ENCODE peak calls at places on chromosome 16, in ten cellular contexts. One of them, this sample, is unnamed. For H3K4me1, the result is how much of the 10 kb centered on the place peaks cover.

GRCh38 chr16:20918486-20919239 is 18.1 kb downstream of the LYRM1 start:
- DNase-seq in ascending aorta: no peak
- DNase-seq in transverse colon: no peak
- DNase-seq in effector memory CD4-positive, alpha-beta T cell: no peak
- DNase-seq in GM23248: peak
- DNase-seq in SK-N-SH: no peak
- DNase-seq in neural progenitor cell: no peak
- DNase-seq in hepatocyte: peak
- DNase-seq in sigmoid colon: peak
- DNase-seq in cardiac muscle cell: peak
- DNase-seq in this sample: peak

GRCh38 chr16:22232277-22233049 is 26.4 kb downstream of the EEF2K start:
- DNase-seq in ascending aorta: no peak
- DNase-seq in transverse colon: peak
- DNase-seq in effector memory CD4-positive, alpha-beta T cell: no peak
- DNase-seq in GM23248: peak
- DNase-seq in SK-N-SH: no peak
- DNase-seq in neural progenitor cell: no peak
- DNase-seq in hepatocyte: peak
- DNase-seq in sigmoid colon: no peak
- DNase-seq in cardiac muscle cell: no peak
- DNase-seq in this sample: peak

GRCh38 chr16:71351558-71351901 is 7.0 kb upstream of the CALB2 start:
- DNase-seq in ascending aorta: no peak
- DNase-seq in transverse colon: no peak
- DNase-seq in effector memory CD4-positive, alpha-beta T cell: no peak
- DNase-seq in GM23248: no peak
- DNase-seq in SK-N-SH: no peak
- DNase-seq in neural progenitor cell: no peak
- DNase-seq in hepatocyte: no peak
- DNase-seq in sigmoid colon: no peak
- DNase-seq in cardiac muscle cell: no peak
- DNase-seq in this sample: no peak

GRCh38 chr16:22189473-22190168 is 16.5 kb upstream of the EEF2K start:
- DNase-seq in ascending aorta: peak
- DNase-seq in transverse colon: peak
- DNase-seq in effector memory CD4-positive, alpha-beta T cell: peak
- DNase-seq in GM23248: peak
- DNase-seq in SK-N-SH: peak
- DNase-seq in neural progenitor cell: no peak
- DNase-seq in hepatocyte: peak
- DNase-seq in sigmoid colon: peak
- DNase-seq in cardiac muscle cell: peak
- DNase-seq in this sample: no peak

GRCh38 chr16:24748242-24748641 is 18.8 kb downstream of the TNRC6A start:
- DNase-seq in ascending aorta: peak
- DNase-seq in transverse colon: no peak
- DNase-seq in effector memory CD4-positive, alpha-beta T cell: no peak
- DNase-seq in GM23248: peak
- DNase-seq in SK-N-SH: no peak
- DNase-seq in neural progenitor cell: no peak
- DNase-seq in hepatocyte: peak
- DNase-seq in sigmoid colon: peak
- DNase-seq in cardiac muscle cell: peak
- DNase-seq in this sample: peak

GRCh38 chr16:84144301-84144858 is 597 bp downstream of the HSDL1 start:
- DNase-seq in ascending aorta: no peak
- DNase-seq in transverse colon: peak
- DNase-seq in effector memory CD4-positive, alpha-beta T cell: peak
- DNase-seq in GM23248: peak
- DNase-seq in SK-N-SH: peak
- DNase-seq in neural progenitor cell: peak
- DNase-seq in hepatocyte: peak
- DNase-seq in sigmoid colon: no peak
- DNase-seq in cardiac muscle cell: peak
- DNase-seq in this sample: peak

GRCh38 chr16:2586241-2586640 is 48.4 kb downstream of the PDPK1 start:
- DNase-seq in ascending aorta: no peak
- DNase-seq in transverse colon: no peak
- DNase-seq in effector memory CD4-positive, alpha-beta T cell: no peak
- DNase-seq in GM23248: no peak
- DNase-seq in SK-N-SH: peak
- DNase-seq in neural progenitor cell: peak
- DNase-seq in hepatocyte: no peak
- DNase-seq in sigmoid colon: no peak
- DNase-seq in cardiac muscle cell: no peak
- DNase-seq in this sample: no peak

GRCh38 chr16:74909665-74910064 is 75.3 kb downstream of the WDR59 start:
- DNase-seq in ascending aorta: no peak
- DNase-seq in transverse colon: no peak
- DNase-seq in effector memory CD4-positive, alpha-beta T cell: no peak
- DNase-seq in GM23248: no peak
- DNase-seq in SK-N-SH: no peak
- DNase-seq in neural progenitor cell: no peak
- DNase-seq in hepatocyte: no peak
- DNase-seq in sigmoid colon: no peak
- DNase-seq in cardiac muscle cell: no peak
- DNase-seq in this sample: no peak

GRCh38 chr16:79895917-79896203 is 295.3 kb upstream of the MAF start:
- DNase-seq in ascending aorta: no peak
- DNase-seq in transverse colon: no peak
- DNase-seq in effector memory CD4-positive, alpha-beta T cell: no peak
- DNase-seq in GM23248: no peak
- DNase-seq in SK-N-SH: no peak
- DNase-seq in neural progenitor cell: no peak
- DNase-seq in hepatocyte: no peak
- DNase-seq in sigmoid colon: no peak
- DNase-seq in cardiac muscle cell: no peak
- DNase-seq in this sample: no peak

GRCh38 chr16:901715-902601 is 68.8 kb downstream of the LMF1 start:
- DNase-seq in ascending aorta: no peak
- DNase-seq in transverse colon: no peak
- DNase-seq in effector memory CD4-positive, alpha-beta T cell: no peak
- DNase-seq in GM23248: no peak
- DNase-seq in SK-N-SH: peak
- DNase-seq in neural progenitor cell: no peak
- DNase-seq in hepatocyte: no peak
- DNase-seq in sigmoid colon: no peak
- DNase-seq in cardiac muscle cell: no peak
- DNase-seq in this sample: no peak

GRCh38 chr16:82638095-82638798 is 11.5 kb downstream of the CDH13 start:
- DNase-seq in ascending aorta: no peak
- DNase-seq in transverse colon: no peak
- DNase-seq in effector memory CD4-positive, alpha-beta T cell: no peak
- DNase-seq in GM23248: peak
- DNase-seq in SK-N-SH: no peak
- DNase-seq in neural progenitor cell: no peak
- DNase-seq in hepatocyte: no peak
- DNase-seq in sigmoid colon: peak
- DNase-seq in cardiac muscle cell: peak
- DNase-seq in this sample: no peak

DNA sequence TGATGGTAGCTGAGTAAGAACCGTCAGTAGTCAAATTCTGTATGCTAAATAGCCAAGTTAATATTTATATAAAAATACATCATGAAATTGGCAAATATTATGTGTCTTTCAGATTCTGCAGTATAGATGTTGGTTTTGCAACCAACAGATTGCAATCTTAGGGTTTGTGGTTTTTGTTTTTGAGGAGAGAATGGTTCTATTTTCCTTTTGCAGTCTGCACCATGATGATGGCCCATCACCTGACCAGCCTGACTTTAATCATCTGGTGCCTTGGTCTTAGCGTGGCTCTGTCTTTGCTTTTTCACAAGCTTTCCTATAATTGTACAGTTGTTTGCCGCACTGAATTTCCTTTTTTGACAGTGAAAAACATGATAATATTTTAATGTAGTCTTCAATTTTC is 50.7 kb downstream of the NUP93 start:
- DNase-seq in ascending aorta: no peak
- DNase-seq in transverse colon: no peak
- DNase-seq in effector memory CD4-positive, alpha-beta T cell: no peak
- DNase-seq in GM23248: no peak
- DNase-seq in SK-N-SH: no peak
- DNase-seq in neural progenitor cell: no peak
- DNase-seq in hepatocyte: no peak
- DNase-seq in sigmoid colon: no peak
- DNase-seq in cardiac muscle cell: no peak
- DNase-seq in this sample: no peak
- H3K4me1 ChIP-seq in ascending aorta: under half
- H3K4me1 ChIP-seq in transverse colon: under half
- H3K4me1 ChIP-seq in effector memory CD4-positive, alpha-beta T cell: under half
- H3K4me1 ChIP-seq in GM23248: under half
- H3K4me1 ChIP-seq in SK-N-SH: under half
- H3K4me1 ChIP-seq in neural progenitor cell: half or more
- H3K4me1 ChIP-seq in hepatocyte: under half
- H3K4me1 ChIP-seq in sigmoid colon: under half
- H3K4me1 ChIP-seq in cardiac muscle cell: under half
- H3K4me1 ChIP-seq in this sample: under half

GRCh38 chr16:68091604-68092261 is 6.6 kb downstream of the NFATC3 start:
- DNase-seq in ascending aorta: no peak
- DNase-seq in transverse colon: no peak
- DNase-seq in effector memory CD4-positive, alpha-beta T cell: no peak
- DNase-seq in GM23248: peak
- DNase-seq in SK-N-SH: no peak
- DNase-seq in neural progenitor cell: no peak
- DNase-seq in hepatocyte: no peak
- DNase-seq in sigmoid colon: no peak
- DNase-seq in cardiac muscle cell: peak
- DNase-seq in this sample: no peak

GRCh38 chr16:68094614-68094934 is 9.4 kb downstream of the NFATC3 start:
- DNase-seq in ascending aorta: no peak
- DNase-seq in transverse colon: no peak
- DNase-seq in effector memory CD4-positive, alpha-beta T cell: no peak
- DNase-seq in GM23248: no peak
- DNase-seq in SK-N-SH: no peak
- DNase-seq in neural progenitor cell: no peak
- DNase-seq in hepatocyte: no peak
- DNase-seq in sigmoid colon: no peak
- DNase-seq in cardiac muscle cell: no peak
- DNase-seq in this sample: no peak

GRCh38 chr16:68096491-68096890 is 11.3 kb downstream of the NFATC3 start:
- DNase-seq in ascending aorta: no peak
- DNase-seq in transverse colon: no peak
- DNase-seq in effector memory CD4-positive, alpha-beta T cell: no peak
- DNase-seq in GM23248: no peak
- DNase-seq in SK-N-SH: no peak
- DNase-seq in neural progenitor cell: no peak
- DNase-seq in hepatocyte: no peak
- DNase-seq in sigmoid colon: no peak
- DNase-seq in cardiac muscle cell: no peak
- DNase-seq in this sample: no peak

GRCh38 chr16:68097088-68097487 is 11.9 kb downstream of the NFATC3 start:
- DNase-seq in ascending aorta: no peak
- DNase-seq in transverse colon: no peak
- DNase-seq in effector memory CD4-positive, alpha-beta T cell: no peak
- DNase-seq in GM23248: no peak
- DNase-seq in SK-N-SH: no peak
- DNase-seq in neural progenitor cell: no peak
- DNase-seq in hepatocyte: no peak
- DNase-seq in sigmoid colon: no peak
- DNase-seq in cardiac muscle cell: no peak
- DNase-seq in this sample: no peak

GRCh38 chr16:68093816-68094613 is 8.8 kb downstream of the NFATC3 start:
- DNase-seq in ascending aorta: no peak
- DNase-seq in transverse colon: no peak
- DNase-seq in effector memory CD4-positive, alpha-beta T cell: no peak
- DNase-seq in GM23248: peak
- DNase-seq in SK-N-SH: no peak
- DNase-seq in neural progenitor cell: peak
- DNase-seq in hepatocyte: no peak
- DNase-seq in sigmoid colon: no peak
- DNase-seq in cardiac muscle cell: peak
- DNase-seq in this sample: no peak
- H3K4me1 ChIP-seq in ascending aorta: under half
- H3K4me1 ChIP-seq in transverse colon: under half
- H3K4me1 ChIP-seq in effector memory CD4-positive, alpha-beta T cell: under half
- H3K4me1 ChIP-seq in GM23248: under half
- H3K4me1 ChIP-seq in SK-N-SH: under half
- H3K4me1 ChIP-seq in neural progenitor cell: under half
- H3K4me1 ChIP-seq in hepatocyte: under half
- H3K4me1 ChIP-seq in sigmoid colon: under half
- H3K4me1 ChIP-seq in cardiac muscle cell: under half
- H3K4me1 ChIP-seq in this sample: under half

GRCh38 chr16:85514601-85515318 is 98.4 kb upstream of the GSE1 start:
- DNase-seq in ascending aorta: peak
- DNase-seq in transverse colon: peak
- DNase-seq in effector memory CD4-positive, alpha-beta T cell: no peak
- DNase-seq in GM23248: peak
- DNase-seq in SK-N-SH: peak
- DNase-seq in neural progenitor cell: peak
- DNase-seq in hepatocyte: peak
- DNase-seq in sigmoid colon: peak
- DNase-seq in cardiac muscle cell: peak
- DNase-seq in this sample: peak

GRCh38 chr16:85514295-85514600 is 98.9 kb upstream of the GSE1 start:
- DNase-seq in ascending aorta: no peak
- DNase-seq in transverse colon: peak
- DNase-seq in effector memory CD4-positive, alpha-beta T cell: no peak
- DNase-seq in GM23248: no peak
- DNase-seq in SK-N-SH: no peak
- DNase-seq in neural progenitor cell: no peak
- DNase-seq in hepatocyte: no peak
- DNase-seq in sigmoid colon: peak
- DNase-seq in cardiac muscle cell: no peak
- DNase-seq in this sample: no peak

GRCh38 chr16:85515830-85516397 is 97.2 kb upstream of the GSE1 start:
- DNase-seq in ascending aorta: no peak
- DNase-seq in transverse colon: no peak
- DNase-seq in effector memory CD4-positive, alpha-beta T cell: no peak
- DNase-seq in GM23248: peak
- DNase-seq in SK-N-SH: peak
- DNase-seq in neural progenitor cell: no peak
- DNase-seq in hepatocyte: peak
- DNase-seq in sigmoid colon: peak
- DNase-seq in cardiac muscle cell: no peak
- DNase-seq in this sample: peak

GRCh38 chr16:85513649-85514048 is 99.5 kb upstream of the GSE1 start:
- DNase-seq in ascending aorta: no peak
- DNase-seq in transverse colon: no peak
- DNase-seq in effector memory CD4-positive, alpha-beta T cell: no peak
- DNase-seq in GM23248: no peak
- DNase-seq in SK-N-SH: no peak
- DNase-seq in neural progenitor cell: peak
- DNase-seq in hepatocyte: no peak
- DNase-seq in sigmoid colon: no peak
- DNase-seq in cardiac muscle cell: no peak
- DNase-seq in this sample: no peak

GRCh38 chr16:85515319-85515745 is 97.8 kb upstream of the GSE1 start:
- DNase-seq in ascending aorta: no peak
- DNase-seq in transverse colon: no peak
- DNase-seq in effector memory CD4-positive, alpha-beta T cell: no peak
- DNase-seq in GM23248: no peak
- DNase-seq in SK-N-SH: peak
- DNase-seq in neural progenitor cell: no peak
- DNase-seq in hepatocyte: no peak
- DNase-seq in sigmoid colon: no peak
- DNase-seq in cardiac muscle cell: no peak
- DNase-seq in this sample: no peak
- H3K4me1 ChIP-seq in ascending aorta: under half
- H3K4me1 ChIP-seq in transverse colon: under half
- H3K4me1 ChIP-seq in effector memory CD4-positive, alpha-beta T cell: under half
- H3K4me1 ChIP-seq in GM23248: under half
- H3K4me1 ChIP-seq in SK-N-SH: under half
- H3K4me1 ChIP-seq in neural progenitor cell: under half
- H3K4me1 ChIP-seq in hepatocyte: under half
- H3K4me1 ChIP-seq in sigmoid colon: under half
- H3K4me1 ChIP-seq in cardiac muscle cell: under half
- H3K4me1 ChIP-seq in this sample: under half

GRCh38 chr16:55003916-55004315 is 73.3 kb downstream of the IRX5 start:
- DNase-seq in ascending aorta: no peak
- DNase-seq in transverse colon: no peak
- DNase-seq in effector memory CD4-positive, alpha-beta T cell: no peak
- DNase-seq in GM23248: no peak
- DNase-seq in SK-N-SH: no peak
- DNase-seq in neural progenitor cell: no peak
- DNase-seq in hepatocyte: no peak
- DNase-seq in sigmoid colon: no peak
- DNase-seq in cardiac muscle cell: no peak
- DNase-seq in this sample: no peak
- H3K4me1 ChIP-seq in ascending aorta: under half
- H3K4me1 ChIP-seq in transverse colon: under half
- H3K4me1 ChIP-seq in effector memory CD4-positive, alpha-beta T cell: under half
- H3K4me1 ChIP-seq in GM23248: under half
- H3K4me1 ChIP-seq in SK-N-SH: under half
- H3K4me1 ChIP-seq in neural progenitor cell: under half
- H3K4me1 ChIP-seq in hepatocyte: under half
- H3K4me1 ChIP-seq in sigmoid colon: under half
- H3K4me1 ChIP-seq in cardiac muscle cell: under half
- H3K4me1 ChIP-seq in this sample: under half